ENCODE peak calls at places on chromosomes 6 and 20, in four cellular contexts. Q is neural progenitor cell, N is mesendoderm, V is tibial nerve. F is an unnamed sample.

GRCh38 chr20:17963114-17963897 is 5.3 kb downstream of the SNX5 start:
- DNase-seq in Q (no peak), N (no peak), V (no peak), F (no peak)

GRCh38 chr20:40777653-40778052 is 88.6 kb upstream of the MAFB start:
- DNase-seq in Q (no peak), N (peak; percentile 47), V (no peak), F (no peak)

GRCh38 chr6:14207493-14207892 is 89.9 kb downstream of the CD83 start:
- DNase-seq in Q (no peak), N (no peak), V (no peak), F (no peak)

GRCh38 chr6:30322527-30323501 is 3.9 kb upstream of the TRIM39 start:
- DNase-seq in Q (peak; percentile 4), N (peak; percentile 29), V (no peak), F (no peak)

GRCh38 chr6:32622545-32623401 is 14.4 kb upstream of the HLA-DQA1 start:
- DNase-seq in Q (peak; percentile 87), N (peak; percentile 78), V (peak; percentile 8), F (no peak)

GRCh38 chr6:140779991-140780596 is 1352.6 kb upstream of the GJE1 start:
- DNase-seq in Q (no peak), N (no peak), V (no peak), F (no peak)

GRCh38 chr6:5728726-5729434 is 277.8 kb downstream of the NRN1 start:
- DNase-seq in Q (no peak), N (peak; percentile 28), V (no peak), F (peak; percentile 8)

GRCh38 chr6:74936886-74937285 is 269.0 kb downstream of the COL12A1 start:
- DNase-seq in Q (no peak), N (peak; percentile 8), V (no peak), F (no peak)

GRCh38 chr6:93496548-93496947 is 77.2 kb upstream of the EPHA7 start:
- DNase-seq in Q (no peak), N (peak; percentile 28), V (no peak), F (no peak)

GRCh38 chr6:80163754-80164187 is 57.3 kb downstream of the BCKDHB start:
- DNase-seq in Q (no peak), N (peak; percentile 79), V (no peak), F (peak; percentile 52)

GRCh38 chr20:25301357-25301920 is 53.6 kb downstream of the PYGB start:
- DNase-seq in Q (no peak), N (no peak), V (no peak), F (no peak)

GRCh38 chr20:20210327-20210726 is 157.6 kb upstream of the INSM1 start:
- DNase-seq in Q (no peak), N (no peak), V (no peak), F (no peak)

GRCh38 chr6:132961610-132962009 is 147.2 kb downstream of the RPS12 start:
- DNase-seq in Q (peak; percentile 23), N (peak; percentile 41), V (no peak), F (no peak)

GRCh38 chr20:50916934-50917333 is 14.3 kb downstream of the ADNP start:
- DNase-seq in Q (no peak), N (no peak), V (no peak), F (no peak)
- H3K27ac ChIP-seq in Q (peak overlapping the region; percentile 30), N (no peak overlapping the region), V (no peak overlapping the region), F (peak overlapping the region; percentile 48)

GRCh38 chr6:44222486-44222986 is 859 bp upstream of the SLC29A1 start:
- DNase-seq in Q (peak; percentile 65), N (no peak), V (no peak), F (no peak)
- H3K27ac ChIP-seq in Q (no peak overlapping the region), N (no peak overlapping the region), V (peak overlapping the region; percentile 88), F (no peak overlapping the region)

DNA sequence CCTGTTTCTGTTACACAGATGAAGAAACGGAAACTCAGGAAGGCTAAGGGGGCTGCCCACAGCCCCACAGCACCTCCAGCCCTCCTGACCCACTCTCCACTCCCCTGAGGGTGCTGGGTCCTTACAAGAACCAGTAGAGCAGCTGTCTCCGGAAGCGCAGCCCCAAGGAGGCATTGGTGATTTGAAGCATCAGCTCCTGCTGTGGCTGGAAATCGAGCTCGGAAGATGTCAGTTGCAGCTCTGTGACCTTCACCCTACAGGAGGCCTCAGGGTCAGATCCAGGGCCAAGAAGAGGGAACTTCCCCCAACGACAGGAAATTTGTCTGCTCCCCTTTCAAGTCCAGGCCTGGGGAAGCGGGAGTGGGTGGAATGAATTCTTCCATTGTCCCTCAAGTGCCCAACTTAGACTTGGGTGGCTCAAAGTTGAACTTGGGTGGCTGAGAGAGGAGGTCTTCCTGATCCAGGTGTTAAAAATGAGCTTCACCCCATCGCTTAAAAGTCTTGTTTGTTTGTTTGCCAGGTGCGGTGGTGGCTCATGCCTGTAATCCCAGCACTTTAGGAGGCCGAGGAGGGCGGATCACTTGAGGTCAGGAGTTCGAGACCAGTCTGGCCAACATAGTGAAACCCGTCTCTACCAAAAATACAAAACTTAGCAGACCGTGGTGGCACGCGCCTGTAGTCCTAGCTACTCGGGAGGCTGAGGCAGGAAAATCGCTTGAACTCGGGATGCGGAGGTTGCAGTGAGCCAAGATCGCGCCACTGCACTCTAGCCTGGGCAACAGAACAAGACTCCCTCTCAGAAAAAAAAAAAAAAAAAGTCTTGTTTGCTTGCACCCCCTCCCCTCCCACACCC is 1.9 kb downstream of the PLTP start:
- DNase-seq in Q (no peak), N (no peak), V (no peak), F (no peak)
- H3K27ac ChIP-seq in Q (no peak overlapping the region), N (no peak overlapping the region), V (peak overlapping the region; percentile 92), F (peak overlapping the region; percentile 50)

DNA sequence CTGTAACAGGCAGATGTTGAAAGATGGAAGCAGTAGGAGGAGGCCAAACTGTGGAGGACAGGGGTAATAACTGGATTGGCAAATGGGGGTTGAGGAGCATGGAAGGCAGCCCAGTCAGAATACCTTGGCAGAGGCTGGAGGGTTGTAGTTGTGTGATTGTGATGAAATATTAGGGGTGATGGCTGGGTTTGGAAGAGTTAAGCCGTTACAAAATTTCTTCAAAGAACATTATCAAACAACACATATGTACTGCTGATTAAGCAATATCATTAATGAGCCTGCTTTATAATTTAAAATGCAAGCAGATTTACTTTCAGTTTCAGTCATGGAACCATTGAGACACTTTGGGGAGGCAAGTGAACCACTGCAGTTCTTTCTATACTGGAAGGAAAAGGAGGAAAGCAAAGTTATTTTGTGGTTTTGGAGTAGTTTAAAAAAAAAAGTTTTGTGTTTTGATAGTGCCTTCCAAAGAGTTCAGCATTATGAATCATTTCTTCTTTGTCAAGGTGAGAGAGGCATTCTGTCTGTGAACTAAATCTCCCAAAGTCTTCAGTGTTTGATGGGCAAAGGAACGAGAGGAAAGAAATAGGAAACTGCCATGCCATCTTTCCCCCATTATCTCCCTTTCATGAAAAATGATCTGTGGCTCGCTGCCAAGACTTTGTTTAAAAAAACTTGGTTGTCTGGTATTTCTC is 20.7 kb downstream of the FOXO3 start:
- DNase-seq in Q (no peak), N (no peak), V (peak; percentile 68), F (no peak)
- H3K27ac ChIP-seq in Q (no peak overlapping the region), N (no peak overlapping the region), V (peak overlapping the region; percentile 82), F (peak overlapping the region; percentile 39)

DNA sequence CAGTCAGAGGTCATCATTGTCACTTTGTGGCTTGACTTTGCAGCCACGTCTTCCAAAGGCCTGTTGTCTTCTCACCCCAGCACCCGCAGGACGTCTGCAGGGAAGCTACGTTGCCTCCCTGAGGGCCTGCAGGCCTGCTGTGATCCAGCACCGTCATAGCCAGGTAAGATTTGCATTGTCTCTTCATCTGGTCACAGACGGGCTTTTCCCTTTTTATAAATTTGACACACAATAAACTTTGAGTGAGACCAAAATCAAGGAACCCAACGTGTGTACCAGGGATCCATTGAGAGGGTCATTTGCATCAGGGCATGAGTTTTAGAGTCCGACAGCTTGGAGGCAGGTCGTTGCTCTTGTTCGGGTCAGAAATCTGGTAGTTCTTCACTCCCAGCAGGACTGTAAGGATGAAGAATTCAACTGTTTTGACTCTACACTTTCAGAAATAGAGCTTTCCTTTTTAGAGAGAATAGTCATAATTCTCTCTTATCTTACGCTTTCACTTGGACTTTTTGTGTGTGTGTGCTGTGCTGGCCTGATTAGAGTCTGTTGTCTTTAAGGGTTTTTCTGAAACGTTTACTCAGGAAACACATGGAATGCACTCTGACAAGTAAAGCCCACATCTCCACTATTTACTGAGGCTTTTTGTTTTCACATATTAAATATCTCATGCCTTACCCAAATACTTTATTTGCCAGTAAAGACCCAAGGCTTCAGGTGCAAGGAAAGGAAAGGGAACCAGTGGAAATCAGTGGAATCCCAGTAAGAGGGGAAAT is 177.2 kb upstream of the TAB2 start:
- DNase-seq in Q (no peak), N (no peak), V (no peak), F (no peak)
- H3K27ac ChIP-seq in Q (no peak overlapping the region), N (no peak overlapping the region), V (peak overlapping the region; percentile 45), F (no peak overlapping the region)

DNA sequence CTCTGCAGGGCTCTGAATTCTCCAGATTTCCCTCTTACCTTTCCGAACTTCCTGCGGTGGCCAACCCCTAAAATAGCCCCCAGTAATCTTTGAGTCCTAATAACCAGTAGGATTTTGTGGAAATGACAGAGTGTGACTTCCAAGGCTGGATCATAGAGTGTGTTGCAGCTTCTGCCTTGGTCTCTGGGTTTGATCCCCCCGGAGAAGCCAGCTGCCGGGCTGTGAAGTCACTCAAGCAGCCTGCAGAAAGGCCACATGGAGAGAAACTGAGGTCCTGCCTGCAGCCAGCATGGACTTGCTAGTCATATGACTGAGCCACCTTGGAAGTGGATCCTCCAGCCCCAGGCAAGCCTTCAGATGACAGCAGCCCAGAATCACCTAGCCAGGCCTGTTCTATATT is 46.3 kb upstream of the SCRT2 start:
- DNase-seq in Q (no peak), N (no peak), V (no peak), F (no peak)
- H3K27ac ChIP-seq in Q (no peak overlapping the region), N (no peak overlapping the region), V (no peak overlapping the region), F (no peak overlapping the region)

GRCh38 chr20:53643031-53643832 is 49.6 kb upstream of the ZNF217 start:
- DNase-seq in Q (no peak), N (peak; percentile 5), V (no peak), F (peak; percentile 87)
- H3K27ac ChIP-seq in Q (no peak overlapping the region), N (no peak overlapping the region), V (peak overlapping the region; percentile 75), F (peak overlapping the region; percentile 97)

GRCh38 chr6:3796396-3796795 is 44.9 kb upstream of the PXDC1 start:
- DNase-seq in Q (no peak), N (no peak), V (no peak), F (no peak)

GRCh38 chr6:3794092-3794491 is 42.6 kb upstream of the PXDC1 start:
- DNase-seq in Q (no peak), N (no peak), V (no peak), F (no peak)

GRCh38 chr6:3797231-3798200 is 46.0 kb upstream of the PXDC1 start:
- DNase-seq in Q (no peak), N (peak; percentile 61), V (no peak), F (no peak)

GRCh38 chr6:3793545-3793944 is 42.0 kb upstream of the PXDC1 start:
- DNase-seq in Q (no peak), N (no peak), V (no peak), F (no peak)

DNA sequence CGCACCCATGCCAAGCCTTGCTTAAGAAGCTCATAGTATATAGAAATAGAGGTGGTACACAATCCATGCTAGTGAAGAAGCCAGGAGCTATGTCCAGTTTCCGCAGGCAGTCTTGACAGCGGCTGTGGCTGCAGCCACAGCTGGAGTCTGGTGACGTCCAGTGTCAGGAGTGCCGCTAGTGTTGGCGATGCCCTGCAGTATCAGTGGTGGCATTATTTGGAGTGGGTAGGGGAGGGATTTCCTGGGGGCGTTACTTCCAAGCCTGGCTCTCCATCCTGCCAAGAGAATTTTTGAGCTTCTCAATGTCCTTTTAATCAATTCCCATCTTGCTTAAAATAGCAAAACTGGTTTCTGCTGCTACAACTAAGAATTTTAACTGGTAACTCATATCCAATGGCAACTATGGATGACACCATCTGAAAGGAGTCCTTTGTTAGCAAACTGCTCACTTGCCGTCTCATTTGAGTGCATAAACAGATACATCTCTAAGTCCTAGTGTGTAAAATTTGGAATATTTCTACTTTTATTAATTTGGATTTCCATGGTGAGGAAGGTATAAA is 44.4 kb upstream of the PXDC1 start:
- DNase-seq in Q (no peak), N (no peak), V (no peak), F (no peak)
- H3K27ac ChIP-seq in Q (no peak overlapping the region), N (no peak overlapping the region), V (peak overlapping the region; percentile 59), F (peak overlapping the region; percentile 90)

F was measured in epithelial cell of prostate.